ENCODE peak calls at places on chromosomes 12 and 14, in seven cellular contexts. C, H, T, F, S, Q and U are unnamed samples.

GRCh38 chr14:93970967-93971634 is 5.3 kb downstream of the ASB2 start:
- DNase-seq in C (no peak), Q (peak; percentile 61), H (no peak), T (no peak), S (no peak), F (no peak), U (peak; percentile 89)

GRCh38 chr12:108875280-108875679 is 4.6 kb upstream of the DAO start:
- DNase-seq in T (no peak), C (no peak), H (no peak), S (no peak), F (no peak), Q (no peak), U (no peak)

GRCh38 chr14:59964251-59965007 is 44.5 kb downstream of the LRRC9 start:
- DNase-seq in H (peak; percentile 42), T (no peak), F (no peak), C (peak; percentile 7), Q (no peak), S (no peak), U (no peak)

GRCh38 chr12:109020750-109021380 is at the start of gene SVOP:
- DNase-seq in T (peak; percentile 83), S (peak; percentile 28), Q (peak; percentile 70), H (peak; percentile 84), C (peak; percentile 94), F (peak; percentile 83), U (peak; percentile 79)

GRCh38 chr14:89283327-89284060 is 133.5 kb downstream of the FOXN3 start:
- DNase-seq in F (no peak), T (no peak), H (no peak), C (no peak), S (no peak), Q (no peak), U (no peak)

GRCh38 chr14:95310635-95311380 is 8.9 kb downstream of the CLMN start:
- DNase-seq in Q (peak; percentile 62), F (no peak), H (no peak), S (no peak), T (no peak), C (no peak), U (no peak)

GRCh38 chr12:58925111-58925732 is 4.9 kb upstream of the LRIG3 start:
- DNase-seq in T (no peak), S (no peak), H (peak; percentile 29), F (no peak), C (no peak), Q (no peak), U (no peak)

GRCh38 chr14:31660728-31661127 is 99.5 kb downstream of the NUBPL start:
- DNase-seq in T (no peak), Q (no peak), H (no peak), C (no peak), S (no peak), F (no peak), U (no peak)

GRCh38 chr12:89235189-89235993 is 116.9 kb downstream of the DUSP6 start:
- DNase-seq in H (peak; percentile 39), T (no peak), S (no peak), F (no peak), C (no peak), Q (no peak), U (no peak)

GRCh38 chr12:115336506-115336905 is 652.5 kb upstream of the TBX3 start:
- DNase-seq in C (no peak), S (no peak), H (no peak), F (no peak), Q (no peak), T (no peak), U (no peak)

GRCh38 chr12:85260904-85261303 is 19.1 kb upstream of the ALX1 start:
- DNase-seq in C (no peak), Q (no peak), S (no peak), F (no peak), T (no peak), H (no peak), U (no peak)

GRCh38 chr12:51984657-51985056 is 22.1 kb upstream of the TAMALIN start:
- DNase-seq in F (no peak), C (no peak), T (no peak), Q (no peak), S (no peak), H (no peak), U (no peak)

GRCh38 chr14:81137316-81137715 is 83.4 kb downstream of the GTF2A1 start:
- DNase-seq in Q (no peak), C (no peak), T (no peak), H (peak; percentile 38), S (no peak), F (no peak), U (no peak)

GRCh38 chr14:83300454-83301064 is 1766.9 kb upstream of the SEL1L start:
- DNase-seq in S (no peak), T (no peak), F (no peak), C (peak; percentile 47), Q (no peak), H (peak; percentile 53), U (no peak)

GRCh38 chr12:52037248-52037861 is 13.9 kb upstream of the NR4A1 start:
- DNase-seq in T (peak; percentile 69), C (peak; percentile 69), F (peak; percentile 68), Q (peak; percentile 61), S (no peak), H (peak; percentile 74), U (peak; percentile 84)

GRCh38 chr14:71318097-71318459 is 410.8 kb downstream of the PCNX1 start:
- DNase-seq in Q (no peak), S (no peak), H (no peak), F (no peak), C (no peak), T (no peak), U (no peak)

GRCh38 chr14:57865450-57866198 is at the start of gene SLC35F4:
- DNase-seq in Q (no peak), F (no peak), H (no peak), S (no peak), T (no peak), C (peak; percentile 88), U (no peak)

GRCh38 chr14:68780358-68781160 is 12.3 kb downstream of the ZFP36L1 start:
- DNase-seq in H (peak; percentile 78), C (no peak), Q (peak; percentile 68), S (no peak), T (peak; percentile 70), F (peak; percentile 78), U (peak; percentile 88)

GRCh38 chr12:92039048-92039447 is 106.6 kb downstream of the BTG1 start:
- DNase-seq in T (no peak), H (no peak), S (no peak), Q (no peak), C (no peak), F (no peak), U (no peak)

GRCh38 chr14:79091381-79091963 is 921.3 kb downstream of the NRXN3 start:
- DNase-seq in C (no peak), Q (no peak), T (no peak), S (no peak), H (no peak), F (no peak), U (no peak)

GRCh38 chr12:5396541-5396940 is 35.4 kb upstream of the NTF3 start:
- DNase-seq in F (no peak), Q (no peak), T (no peak), S (no peak), H (no peak), C (no peak), U (no peak)

GRCh38 chr12:117850048-117850447 is 118.7 kb downstream of the KSR2 start:
- DNase-seq in F (no peak), S (no peak), C (peak; percentile 66), Q (no peak), H (peak; percentile 59), T (no peak), U (no peak)

GRCh38 chr12:41521872-41522379 is 333.8 kb downstream of the PDZRN4 start:
- DNase-seq in F (no peak), T (no peak), Q (no peak), C (no peak), H (peak; percentile 91), S (no peak), U (no peak)

GRCh38 chr14:75165586-75166391 is 10.6 kb downstream of the TMED10 start:
- DNase-seq in T (no peak), C (no peak), Q (no peak), S (no peak), H (no peak), F (no peak), U (no peak)

GRCh38 chr12:84694111-84694510 is 218.5 kb downstream of the SLC6A15 start:
- DNase-seq in F (no peak), Q (no peak), T (no peak), S (no peak), H (no peak), C (no peak), U (no peak)

GRCh38 chr14:28671425-28671824 is 95.2 kb upstream of the FOXG1 start:
- DNase-seq in C (no peak), Q (no peak), H (no peak), F (no peak), S (no peak), T (no peak), U (no peak)

GRCh38 chr12:130456375-130457199 is 118.9 kb downstream of the PIWIL1 start:
- DNase-seq in H (no peak), S (no peak), F (peak; percentile 52), T (peak; percentile 64), Q (no peak), C (no peak), U (no peak)

GRCh38 chr14:103749860-103750259 is 34.2 kb downstream of the ZFYVE21 start:
- DNase-seq in C (no peak), T (no peak), F (no peak), S (no peak), Q (no peak), H (no peak), U (no peak)
- H3K36me3 ChIP-seq in C (peaks cover 89% of the 10 kb centered on the region), T (peaks cover 34% of the 10 kb centered on the region), F (peaks cover 97% of the 10 kb centered on the region), S (peaks cover 44% of the 10 kb centered on the region), Q (peaks cover 18% of the 10 kb centered on the region), H (peaks cover 2% of the 10 kb centered on the region), U (no peaks in the 10 kb centered on the region)

DNA sequence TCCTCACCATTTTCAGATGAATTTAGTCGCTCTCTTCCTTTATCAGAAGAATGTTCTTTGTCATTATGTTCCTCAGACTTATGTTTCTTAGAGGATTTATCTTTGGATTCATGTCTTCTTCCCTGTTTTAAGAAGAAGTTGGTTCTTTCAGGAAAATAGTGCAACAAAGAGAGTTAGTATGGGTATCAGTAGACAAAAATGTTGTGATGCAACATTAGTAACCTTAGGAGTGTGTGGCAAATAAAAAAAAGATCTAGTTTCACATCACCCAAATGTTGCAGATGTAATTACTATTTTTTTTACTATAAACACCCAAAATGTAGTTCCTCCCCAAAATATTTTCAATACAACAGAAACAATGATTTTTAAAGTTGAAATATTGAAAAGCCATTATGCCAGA is 7.8 kb downstream of the RSRC2 start:
- DNase-seq in H (no peak), F (no peak), C (no peak), T (no peak), Q (no peak), S (no peak), U (no peak)
- H3K36me3 ChIP-seq in H (peaks cover 22% of the 10 kb centered on the region), F (peaks cover 100% of the 10 kb centered on the region), C (peaks cover 81% of the 10 kb centered on the region), T (peaks cover 68% of the 10 kb centered on the region), Q (peaks cover 84% of the 10 kb centered on the region), S (peaks cover 84% of the 10 kb centered on the region), U (peaks cover 87% of the 10 kb centered on the region)

DNA sequence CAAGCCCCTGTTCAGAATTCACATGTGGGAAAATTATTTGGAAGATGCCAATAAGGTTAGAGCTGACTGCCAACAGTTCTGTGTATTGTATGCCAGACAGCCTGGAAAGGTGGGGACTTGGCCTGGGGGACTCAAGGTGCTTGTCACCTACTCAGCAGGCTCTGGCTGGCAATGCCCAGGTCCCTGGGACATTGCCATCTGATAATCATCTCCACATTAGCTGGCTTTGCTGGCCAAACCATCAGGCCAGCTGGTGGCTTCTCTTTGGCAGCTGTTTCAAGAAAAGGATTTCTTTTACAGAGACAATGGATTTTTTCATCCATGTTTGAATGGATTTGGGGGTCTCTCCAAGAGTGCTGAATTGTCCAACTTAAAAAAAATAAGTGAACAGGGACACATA is 165.2 kb downstream of the BRMS1L start:
- DNase-seq in T (no peak), H (no peak), F (no peak), Q (no peak), C (no peak), S (no peak), U (no peak)
- H3K36me3 ChIP-seq in T (no peaks in the 10 kb centered on the region), H (no peaks in the 10 kb centered on the region), F (no peaks in the 10 kb centered on the region), Q (no peaks in the 10 kb centered on the region), C (no peaks in the 10 kb centered on the region), S (no peaks in the 10 kb centered on the region), U (no peaks in the 10 kb centered on the region)

GRCh38 chr12:3633396-3633795 is 119.5 kb downstream of the CRACR2A start:
- DNase-seq in S (no peak), F (no peak), C (no peak), T (no peak), H (no peak), Q (no peak), U (no peak)
- H3K36me3 ChIP-seq in S (peaks cover 15% of the 10 kb centered on the region), F (no peaks in the 10 kb centered on the region), C (no peaks in the 10 kb centered on the region), T (no peaks in the 10 kb centered on the region), H (no peaks in the 10 kb centered on the region), Q (no peaks in the 10 kb centered on the region), U (peaks cover 14% of the 10 kb centered on the region)